ENCODE peak calls at places on chromosomes 13 and 19, in four cellular contexts. Q, W, P and A are unnamed samples. For H3K9me3, the result is how much of the 10 kb centered on the place peaks cover.

GRCh38 chr13:80906860-80907259 is 565.9 kb upstream of the SPRY2 start:
- DNase-seq in Q (no peak), P (no peak), W (no peak), A (no peak)

GRCh38 chr13:62302341-62302740 is 886.7 kb upstream of the PCDH20 start:
- DNase-seq in Q (no peak), P (no peak), W (no peak), A (no peak)

GRCh38 chr19:4694211-4694987 is 24.3 kb upstream of the MYDGF start:
- DNase-seq in Q (no peak), P (peak), W (peak), A (no peak)

GRCh38 chr13:68066879-68067513 is 836.9 kb upstream of the PCDH9 start:
- DNase-seq in W (no peak), Q (no peak), P (no peak), A (no peak)

GRCh38 chr13:71801781-71802180 is 65.2 kb downstream of the DACH1 start:
- DNase-seq in Q (no peak), P (no peak), W (no peak), A (no peak)

GRCh38 chr19:29193116-29193515 is 19.8 kb downstream of the UQCRFS1 start:
- DNase-seq in P (no peak), W (no peak), Q (no peak), A (no peak)

GRCh38 chr13:93685900-93686299 is 459.3 kb downstream of the GPC6 start:
- DNase-seq in W (no peak), Q (no peak), P (no peak), A (no peak)

GRCh38 chr13:112901951-112902651 is 66.9 kb upstream of the MCF2L start:
- DNase-seq in Q (no peak), P (no peak), W (no peak), A (no peak)

GRCh38 chr13:111145071-111145470 is 30.0 kb downstream of the ARHGEF7 start:
- DNase-seq in W (no peak), Q (no peak), P (no peak), A (no peak)

GRCh38 chr13:75384881-75385707 is 96.9 kb downstream of the TBC1D4 start:
- DNase-seq in P (no peak), Q (no peak), W (no peak), A (no peak)

GRCh38 chr13:98265669-98266551 is 88.8 kb upstream of the RNF113B start:
- DNase-seq in Q (no peak), W (peak), P (no peak), A (no peak)

GRCh38 chr19:42531313-42531712 is 3.0 kb upstream of the CEACAM1 start:
- DNase-seq in P (no peak), W (no peak), Q (no peak), A (no peak)

GRCh38 chr19:46131485-46132143 is 7.1 kb upstream of the IGFL3 start:
- DNase-seq in W (no peak), Q (no peak), P (no peak), A (no peak)

GRCh38 chr19:4971424-4971793 is 2.5 kb downstream of the KDM4B start:
- DNase-seq in W (peak), P (no peak), Q (peak), A (peak)

GRCh38 chr19:6084821-6085220 is 25.5 kb downstream of the RFX2 start:
- DNase-seq in P (no peak), Q (no peak), W (no peak), A (no peak)

GRCh38 chr13:105050696-105051095 is 1484.8 kb downstream of the EFNB2 start:
- DNase-seq in Q (no peak), W (no peak), P (no peak), A (no peak)

GRCh38 chr13:97648171-97648880 is 214.4 kb downstream of the RAP2A start:
- DNase-seq in Q (no peak), P (no peak), W (no peak), A (no peak)

GRCh38 chr13:79289557-79289956 is 116.5 kb downstream of the RBM26 start:
- DNase-seq in Q (no peak), W (no peak), P (no peak), A (no peak)

GRCh38 chr19:3573162-3573857 is 566 bp downstream of the HMG20B start:
- DNase-seq in Q (no peak), P (peak), W (peak), A (no peak)

GRCh38 chr13:85798999-85799646 is at the start of gene SLITRK6:
- DNase-seq in P (no peak), W (peak), Q (no peak), A (no peak)

GRCh38 chr19:32067686-32068085 is 277.7 kb upstream of the ZNF507 start:
- DNase-seq in Q (no peak), P (no peak), W (no peak), A (no peak)

GRCh38 chr19:46416077-46416709 is 2.8 kb upstream of the CCDC8 start:
- DNase-seq in W (peak), Q (no peak), P (peak), A (no peak)

GRCh38 chr19:54572696-54573311 is 786 bp upstream of the LILRA2 start:
- DNase-seq in W (no peak), Q (no peak), P (peak), A (no peak)

GRCh38 chr13:95553614-95554385 is 1.3 kb downstream of the CLDN10 start:
- DNase-seq in P (no peak), Q (no peak), W (no peak), A (no peak)

GRCh38 chr19:56566904-56567273 is 379 bp upstream of the ZNF470 start:
- DNase-seq in W (peak), P (peak), Q (no peak), A (no peak)

GRCh38 chr13:42549555-42549941 is 24.4 kb upstream of the TNFSF11 start:
- DNase-seq in W (no peak), P (no peak), Q (no peak), A (no peak)

GRCh38 chr19:48991823-48992570 is 1.1 kb downstream of the GYS1 start:
- DNase-seq in W (peak), Q (no peak), P (peak), A (no peak)

GRCh38 chr13:79631260-79631659 is 150.3 kb downstream of the NDFIP2 start:
- DNase-seq in P (no peak), Q (no peak), W (peak), A (no peak)

GRCh38 chr13:99985243-99985874 is 3.8 kb downstream of the ZIC2 start:
- DNase-seq in Q (no peak), W (no peak), P (no peak), A (no peak)

GRCh38 chr13:52597676-52598075 is 44.6 kb upstream of the HNRNPA1L2 start:
- DNase-seq in Q (no peak), W (no peak), P (no peak), A (no peak)

GRCh38 chr13:73040479-73040878 is 18.3 kb upstream of the KLF5 start:
- DNase-seq in P (no peak), W (no peak), Q (no peak), A (no peak)

GRCh38 chr19:40806385-40807146 is 7.6 kb downstream of the EGLN2 start:
- DNase-seq in W (peak), P (peak), Q (peak), A (peak)

GRCh38 chr13:30257433-30258099 is 49.8 kb downstream of the KATNAL1 start:
- DNase-seq in W (no peak), Q (no peak), P (no peak), A (no peak)

GRCh38 chr19:45079063-45079910 is at the start of gene GEMIN7:
- DNase-seq in P (peak), Q (peak), W (peak), A (peak)

GRCh38 chr19:18940791-18941627 is at the start of gene HOMER3:
- DNase-seq in P (peak), W (peak), Q (peak), A (peak)

GRCh38 chr13:37491661-37492060 is 106.9 kb downstream of the POSTN start:
- DNase-seq in Q (no peak), P (no peak), W (no peak), A (no peak)

GRCh38 chr13:96229356-96229755 is 139.4 kb downstream of the HS6ST3 start:
- DNase-seq in Q (no peak), W (peak), P (no peak), A (no peak)

GRCh38 chr13:106183410-106184128 is 351.9 kb downstream of the EFNB2 start:
- DNase-seq in Q (no peak), W (no peak), P (no peak), A (no peak)

GRCh38 chr19:37007587-37008220 is 70.5 kb upstream of the ZNF420 start:
- DNase-seq in Q (peak), W (peak), P (peak), A (peak)

GRCh38 chr19:34135401-34135800 is 36.9 kb upstream of the LSM14A start:
- DNase-seq in W (no peak), Q (no peak), P (no peak), A (no peak)
- H3K4me3 ChIP-seq in W (no peak), Q (peak), P (no peak), A (no peak)

GRCh38 chr13:43965446-43965845 is 85.7 kb downstream of the LACC1 start:
- DNase-seq in Q (no peak), P (no peak), W (no peak), A (no peak)
- H3K9me3 ChIP-seq in Q (under half), P (under half), W (under half), A (under half)

GRCh38 chr13:40673061-40673397 is 6.6 kb upstream of the FOXO1 start:
- DNase-seq in Q (no peak), P (no peak), W (no peak), A (no peak)
- H3K4me3 ChIP-seq in Q (no peak), P (no peak), W (no peak), A (no peak)

GRCh38 chr19:35885225-35885624 is 15.1 kb downstream of the NFKBID start:
- DNase-seq in Q (no peak), W (no peak), P (no peak), A (no peak)
- H3K9me3 ChIP-seq in Q (under half), W (under half), P (under half), A (under half)